ENCODE peak calls at places on chromosomes 13 and 19, in six cellular contexts. R is stimulated activated CD4-positive, alpha-beta T cell treated with anti-CD3 and anti-CD28 coated beads, Interleukin-4, amount 100 ng/mL, for 48 hours; K is stimulated activated CD8-positive, alpha-beta memory T cell treated with anti-CD3 and anti-CD28 coated beads, Interleukin-4, amount 100 ng/mL, for 4 hours; P is MCF 10A; W is EL; M is NCI-H1436. O is an unnamed sample.

GRCh38 chr19:13401388-13401787 is 104.9 kb downstream of the CACNA1A start:
- DNase-seq in R (no peak), K (no peak), P (peak; percentile 40), W (peak; percentile 36), M (no peak), O (no peak)

GRCh38 chr13:109500146-109500773 is 286.1 kb downstream of the IRS2 start:
- DNase-seq in R (no peak), K (no peak), P (no peak), W (no peak), M (no peak), O (no peak)

GRCh38 chr13:77510156-77510555 is 25.4 kb upstream of the SCEL start:
- DNase-seq in R (no peak), K (no peak), P (no peak), W (no peak), M (no peak), O (no peak)

GRCh38 chr13:81990652-81991051 is 1649.7 kb upstream of the SPRY2 start:
- DNase-seq in R (no peak), K (no peak), P (no peak), W (no peak), M (no peak), O (no peak)

GRCh38 chr19:32896516-32897214 is 27.1 kb upstream of the SLC7A9 start:
- DNase-seq in R (no peak), K (no peak), P (no peak), W (peak; percentile 37), M (no peak), O (no peak)

GRCh38 chr13:34750078-34750703 is 191.9 kb upstream of the NBEA start:
- DNase-seq in R (no peak), K (no peak), P (no peak), W (no peak), M (peak; percentile 20), O (no peak)

GRCh38 chr13:43564941-43565340 is 221.8 kb downstream of the ENOX1 start:
- DNase-seq in R (no peak), K (no peak), P (no peak), W (no peak), M (no peak), O (no peak)

GRCh38 chr19:49766938-49767315 is at the start of gene AP2A1:
- DNase-seq in R (no peak), K (peak; percentile 7), P (no peak), W (no peak), M (no peak), O (no peak)

GRCh38 chr13:35599385-35599784 is 122.9 kb upstream of the MAB21L1 start:
- DNase-seq in R (no peak), K (no peak), P (peak; percentile 3), W (peak; percentile 11), M (no peak), O (no peak)

GRCh38 chr19:15101479-15102082 is 5.6 kb upstream of the SYDE1 start:
- DNase-seq in R (peak; percentile 59), K (no peak), P (peak; percentile 45), W (peak; percentile 50), M (no peak), O (no peak)

GRCh38 chr19:30361721-30362120 is 10.5 kb upstream of the ZNF536 start:
- DNase-seq in R (no peak), K (no peak), P (no peak), W (no peak), M (no peak), O (no peak)

GRCh38 chr13:112213467-112214245 is 146.7 kb downstream of the SOX1 start:
- DNase-seq in R (no peak), K (no peak), P (no peak), W (no peak), M (peak; percentile 20), O (no peak)

GRCh38 chr13:20411638-20412342 is 113.9 kb downstream of the CRYL1 start:
- DNase-seq in R (no peak), K (no peak), P (no peak), W (no peak), M (no peak), O (no peak)

GRCh38 chr19:48887861-48888612 is 10.5 kb downstream of the TULP2 start:
- DNase-seq in R (no peak), K (no peak), P (no peak), W (no peak), M (no peak), O (no peak)

GRCh38 chr13:99916366-99917103 is 55.0 kb downstream of the ZIC5 start:
- DNase-seq in R (no peak), K (no peak), P (peak; percentile 86), W (peak; percentile 63), M (peak; percentile 50), O (no peak)

GRCh38 chr19:17553256-17553655 is 2.2 kb upstream of the COLGALT1 start:
- DNase-seq in R (no peak), K (no peak), P (peak; percentile 96), W (peak; percentile 84), M (peak; percentile 60), O (no peak)

GRCh38 chr13:91134773-91135124 is 212.7 kb upstream of the MIR17HG start:
- DNase-seq in R (no peak), K (no peak), P (no peak), W (no peak), M (no peak), O (no peak)

GRCh38 chr19:32273483-32273882 is 71.9 kb upstream of the ZNF507 start:
- DNase-seq in R (no peak), K (no peak), P (no peak), W (no peak), M (no peak), O (no peak)

GRCh38 chr13:113211774-113212173 is 2.4 kb downstream of the CUL4A start:
- DNase-seq in R (no peak), K (no peak), P (no peak), W (no peak), M (no peak), O (no peak)

GRCh38 chr13:65971541-65971940 is 1258.6 kb downstream of the PCDH9 start:
- DNase-seq in R (no peak), K (no peak), P (no peak), W (no peak), M (no peak), O (no peak)

GRCh38 chr13:50171585-50172282 is 156.5 kb downstream of the KCNRG start:
- DNase-seq in R (no peak), K (no peak), P (no peak), W (no peak), M (no peak), O (no peak)

GRCh38 chr19:18446145-18446810 is 8.3 kb upstream of the ISYNA1 start:
- DNase-seq in R (no peak), K (no peak), P (no peak), W (no peak), M (no peak), O (no peak)

GRCh38 chr19:34145741-34146202 is 26.5 kb upstream of the LSM14A start:
- DNase-seq in R (peak; percentile 37), K (no peak), P (peak; percentile 77), W (peak; percentile 53), M (peak; percentile 47), O (peak; percentile 19)

GRCh38 chr13:37429976-37430375 is 168.6 kb downstream of the POSTN start:
- DNase-seq in R (no peak), K (no peak), P (peak; percentile 59), W (peak; percentile 60), M (no peak), O (no peak)

GRCh38 chr13:49300716-49301589 is 53.2 kb downstream of the CDADC1 start:
- DNase-seq in R (peak; percentile 18), K (peak; percentile 41), P (peak; percentile 78), W (peak; percentile 77), M (peak; percentile 3), O (peak; percentile 41)

GRCh38 chr19:18388328-18389094 is 2.6 kb downstream of the GDF15 start:
- DNase-seq in R (peak; percentile 72), K (peak; percentile 51), P (peak; percentile 54), W (peak; percentile 71), M (peak; percentile 34), O (peak; percentile 84)

O was measured in progenitor cell of endocrine pancreas.